ENCODE peak calls at places on chromosomes 5 and 9, in four cellular contexts. F is tibial artery, R is thyroid gland, N is HAP-1. T is an unnamed sample.

GRCh38 chr9:35579130-35579529 is 25.9 kb upstream of the TESK1 start:
- DNase-seq in N (no peak), R (no peak), F (no peak), T (no peak)

GRCh38 chr5:178555005-178555404 is 35.2 kb downstream of the COL23A1 start:
- DNase-seq in R (no peak), N (no peak), F (peak; percentile 4), T (no peak)

GRCh38 chr5:97009212-97009898 is 73.5 kb downstream of the LNPEP start:
- DNase-seq in N (no peak), F (no peak), R (no peak), T (no peak)

GRCh38 chr9:13378171-13378570 is 98.7 kb upstream of the MPDZ start:
- DNase-seq in N (no peak), R (no peak), F (no peak), T (no peak)

GRCh38 chr9:11011696-11012095 is 398.9 kb upstream of the PTPRD start:
- DNase-seq in R (no peak), F (no peak), N (no peak), T (no peak)

GRCh38 chr5:89302102-89302891 is 419.3 kb upstream of the MEF2C start:
- DNase-seq in F (no peak), R (no peak), N (no peak), T (no peak)

GRCh38 chr9:129317179-129318011 is 139.3 kb upstream of the IER5L start:
- DNase-seq in F (peak; percentile 80), R (peak; percentile 40), N (peak; percentile 63), T (peak; percentile 72)

GRCh38 chr5:144120781-144121180 is 49.7 kb downstream of the YIPF5 start:
- DNase-seq in F (no peak), N (no peak), R (no peak), T (no peak)

GRCh38 chr5:62124266-62124665 is 181.7 kb upstream of the KIF2A start:
- DNase-seq in N (no peak), F (no peak), R (no peak), T (no peak)

GRCh38 chr9:27945386-27945785 is 372.1 kb upstream of the C9orf72 start:
- DNase-seq in R (no peak), F (no peak), N (no peak), T (no peak)

GRCh38 chr9:74810200-74810599 is 77.5 kb downstream of the TRPM6 start:
- DNase-seq in N (no peak), F (no peak), R (no peak), T (no peak)

GRCh38 chr9:72509635-72510034 is 11.8 kb upstream of the TMC1 start:
- DNase-seq in N (no peak), F (no peak), R (no peak), T (no peak)

GRCh38 chr9:133306242-133307194 is 29.5 kb downstream of the SURF6 start:
- DNase-seq in R (no peak), N (no peak), F (no peak), T (no peak)

GRCh38 chr5:167128581-167128980 is 1162.9 kb upstream of the WWC1 start:
- DNase-seq in F (no peak), N (no peak), R (no peak), T (no peak)

GRCh38 chr9:122379340-122379739 is 8.5 kb downstream of the PTGS1 start:
- DNase-seq in R (no peak), N (no peak), F (no peak), T (no peak)

GRCh38 chr9:116232425-116233159 is 79.0 kb downstream of the PAPPA start:
- DNase-seq in N (no peak), F (no peak), R (peak; percentile 10), T (no peak)

GRCh38 chr9:95785209-95785608 is 90.3 kb upstream of the ERCC6L2 start:
- DNase-seq in R (no peak), F (no peak), N (no peak), T (no peak)

GRCh38 chr5:68054625-68055024 is 160.9 kb upstream of the PIK3R1 start:
- DNase-seq in N (no peak), F (no peak), R (no peak), T (no peak)

GRCh38 chr5:157509587-157509986 is 49.6 kb downstream of the NIPAL4 start:
- DNase-seq in N (no peak), F (no peak), R (no peak), T (no peak)

GRCh38 chr9:115462623-115463022 is 344.7 kb upstream of the TNC start:
- DNase-seq in N (no peak), R (no peak), F (no peak), T (no peak)

GRCh38 chr9:33737811-33738606 is 57.4 kb upstream of the PRSS3 start:
- DNase-seq in R (peak; percentile 62), F (no peak), N (peak; percentile 70), T (peak; percentile 73)

GRCh38 chr9:133147412-133148271 is 16.1 kb downstream of the GBGT1 start:
- DNase-seq in F (peak; percentile 83), R (peak; percentile 82), N (peak; percentile 92), T (peak; percentile 86)

GRCh38 chr5:65198777-65199120 is 283.0 kb downstream of the ADAMTS6 start:
- DNase-seq in F (no peak), N (no peak), R (no peak), T (no peak)

GRCh38 chr5:56297851-56298250 is 64.7 kb upstream of the ANKRD55 start:
- DNase-seq in R (no peak), N (no peak), F (no peak), T (no peak)

GRCh38 chr5:91031396-91031741 is 351.7 kb downstream of the ARRDC3 start:
- DNase-seq in F (no peak), R (no peak), N (no peak), T (no peak)

GRCh38 chr9:20447291-20447690 is 175.0 kb downstream of the MLLT3 start:
- DNase-seq in R (no peak), N (no peak), F (no peak), T (no peak)

GRCh38 chr5:156182174-156182967 is 144.6 kb upstream of the SGCD start:
- DNase-seq in N (no peak), R (no peak), F (no peak), T (no peak)

GRCh38 chr5:14364576-14365472 is 216.8 kb upstream of the OTULINL start:
- DNase-seq in N (peak; percentile 49), F (no peak), R (peak; percentile 60), T (peak; percentile 66)

GRCh38 chr5:172891716-172892421 is 57.8 kb downstream of the ERGIC1 start:
- DNase-seq in F (peak; percentile 96), N (no peak), R (peak; percentile 90), T (no peak)

GRCh38 chr5:129903466-129904101 is 681 bp upstream of the CHSY3 start:
- DNase-seq in N (no peak), F (no peak), R (no peak), T (peak; percentile 9)

GRCh38 chr5:68730220-68731010 is 363.4 kb upstream of the SLC30A5 start:
- DNase-seq in F (no peak), R (no peak), N (no peak), T (peak; percentile 62)

GRCh38 chr9:28255174-28255573 is 681.9 kb upstream of the C9orf72 start:
- DNase-seq in N (no peak), F (no peak), R (no peak), T (no peak)

GRCh38 chr5:56229106-56229505 is 4.0 kb downstream of the ANKRD55 start:
- DNase-seq in N (no peak), R (no peak), F (no peak), T (no peak)

GRCh38 chr5:40521925-40522324 is 157.8 kb upstream of the PTGER4 start:
- DNase-seq in F (no peak), N (no peak), R (no peak), T (no peak)

GRCh38 chr5:27038476-27038875 is at the start of gene CDH9:
- DNase-seq in F (no peak), N (peak; percentile 49), R (no peak), T (no peak)

DNA sequence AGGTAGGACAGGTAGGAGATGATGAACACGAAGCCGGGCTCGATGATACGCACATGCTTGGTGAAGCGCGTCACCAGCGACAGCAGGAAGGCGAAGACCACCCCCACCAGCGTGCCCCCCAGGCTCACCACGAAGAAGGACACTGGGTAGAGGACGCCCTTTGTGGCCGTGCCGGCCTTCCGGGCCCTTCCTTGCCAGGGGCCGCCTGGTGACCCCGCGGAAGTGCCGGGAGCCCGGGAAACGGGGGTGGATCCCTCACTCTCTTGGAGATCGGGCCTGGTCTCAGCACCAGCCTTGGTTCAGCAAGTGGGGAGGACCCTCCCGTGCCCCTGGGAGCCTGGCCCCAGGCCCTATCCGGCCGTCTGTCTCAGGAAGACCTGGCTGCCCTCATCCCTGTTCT is 39.7 kb downstream of the SLC9A3 start:
- DNase-seq in F (no peak), N (no peak), R (no peak), T (no peak)
- H3K27me3 ChIP-seq in F (no peaks in the 10 kb centered on the region), N (no peaks in the 10 kb centered on the region), R (peaks cover 4% of the 10 kb centered on the region), T (peaks cover 5% of the 10 kb centered on the region)

GRCh38 chr5:165039748-165040147 is 1534.3 kb downstream of the MAT2B start:
- DNase-seq in N (no peak), F (no peak), R (no peak), T (peak; percentile 13)
- H3K4me3 ChIP-seq in N (no peak overlapping the region), F (no peak overlapping the region), R (no peak overlapping the region), T (no peak overlapping the region)

GRCh38 chr5:7877851-7878250 is 8.9 kb downstream of the MTRR start:
- DNase-seq in R (peak; percentile 15), N (no peak), F (no peak), T (no peak)
- H3K4me1 ChIP-seq in R (no peaks in the 10 kb centered on the region), N (peaks cover 13% of the 10 kb centered on the region), F (no peaks in the 10 kb centered on the region), T (no peaks in the 10 kb centered on the region)

GRCh38 chr5:176862330-176862995 is 36.7 kb downstream of the HK3 start:
- DNase-seq in N (no peak), F (no peak), R (no peak), T (no peak)
- H3K27me3 ChIP-seq in N (peaks cover 46% of the 10 kb centered on the region), F (no peaks in the 10 kb centered on the region), R (no peaks in the 10 kb centered on the region), T (no peaks in the 10 kb centered on the region)

DNA sequence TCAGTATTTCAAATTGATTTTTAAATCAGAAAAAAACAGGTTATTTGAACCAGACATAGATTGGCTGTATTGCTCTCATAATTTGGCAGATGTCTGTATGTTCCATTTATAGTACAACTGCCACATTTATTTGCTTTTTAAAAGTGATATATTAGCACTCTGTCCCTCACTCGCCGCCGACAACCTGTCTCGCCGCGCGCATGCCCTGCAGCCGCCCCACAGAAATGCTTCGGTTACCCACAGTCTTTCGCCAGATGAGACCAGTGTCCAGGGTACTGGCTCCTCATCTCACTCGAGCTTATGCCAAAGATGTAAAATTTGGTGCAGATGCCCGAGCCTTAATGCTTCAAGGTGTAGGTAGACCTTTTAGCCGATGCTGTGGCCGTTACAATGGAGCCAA is 970.8 kb downstream of the CDH12 start:
- DNase-seq in R (no peak), F (no peak), N (no peak), T (no peak)
- H3K4me3 ChIP-seq in R (no peak overlapping the region), F (no peak overlapping the region), N (no peak overlapping the region), T (no peak overlapping the region)

DNA sequence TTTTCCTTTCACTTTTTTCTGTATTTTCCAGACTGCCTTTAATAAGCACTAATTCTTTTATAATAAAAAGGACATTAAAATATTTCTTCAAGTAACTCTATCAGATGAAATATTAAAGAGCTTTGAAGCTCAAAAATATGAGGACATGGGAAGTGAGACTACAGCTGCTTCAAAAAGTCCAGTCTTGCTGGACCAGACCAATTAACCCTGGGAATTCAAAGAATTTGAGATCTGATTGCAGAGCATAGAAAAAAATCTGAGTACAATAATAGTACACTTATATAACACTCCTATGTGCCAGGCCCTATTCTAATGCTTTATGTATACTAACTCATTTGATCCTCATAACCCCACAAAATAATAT is 9.8 kb downstream of the TMEM245 start:
- DNase-seq in N (no peak), R (no peak), F (no peak), T (no peak)
- H3K4me1 ChIP-seq in N (peaks cover 74% of the 10 kb centered on the region), R (peaks cover 72% of the 10 kb centered on the region), F (peaks cover 51% of the 10 kb centered on the region), T (peaks cover 3% of the 10 kb centered on the region)

GRCh38 chr9:98276907-98277469 is 21.5 kb upstream of the TBC1D2 start:
- DNase-seq in F (no peak), R (no peak), N (no peak), T (no peak)
- H3K27me3 ChIP-seq in F (no peaks in the 10 kb centered on the region), R (no peaks in the 10 kb centered on the region), N (peaks cover 30% of the 10 kb centered on the region), T (no peaks in the 10 kb centered on the region)

GRCh38 chr9:128098017-128098935 is 29.3 kb downstream of the PTGES2 start:
- DNase-seq in F (peak; percentile 98), N (peak; percentile 98), R (peak; percentile 98), T (no peak)
- H3K4me3 ChIP-seq in F (peak overlapping the region; percentile 54), N (peak overlapping the region; percentile 42), R (peak overlapping the region; percentile 44), T (no peak overlapping the region)